ENCODE peak calls at places on chromosomes 7 and 10, in four cellular contexts. O, E, L and S are unnamed samples.

GRCh38 chr7:22443370-22444180 is 56.4 kb downstream of the STEAP1B start:
- DNase-seq in O (no peak), E (peak; percentile 35), L (no peak), S (peak; percentile 46)

GRCh38 chr7:87499494-87499893 is 24.0 kb upstream of the ABCB4 start:
- DNase-seq in O (no peak), E (no peak), L (no peak), S (no peak)

GRCh38 chr7:6479067-6479466 is 31.3 kb upstream of the DAGLB start:
- DNase-seq in O (no peak), E (no peak), L (peak; percentile 42), S (no peak)

GRCh38 chr10:124357583-124357930 is 61.2 kb downstream of the OAT start:
- DNase-seq in O (no peak), E (no peak), L (no peak), S (no peak)

GRCh38 chr10:59222788-59223187 is 46.3 kb downstream of the PHYHIPL start:
- DNase-seq in O (no peak), E (peak; percentile 5), L (no peak), S (peak; percentile 10)

GRCh38 chr10:42475168-42476098 is 162.9 kb downstream of the ZNF33B start:
- DNase-seq in O (no peak), E (peak; percentile 16), L (no peak), S (no peak)

GRCh38 chr7:117873056-117873932 is at the start of gene CTTNBP2:
- DNase-seq in O (no peak), E (peak; percentile 59), L (no peak), S (peak; percentile 40)

GRCh38 chr7:128123291-128124037 is 92.2 kb upstream of the LRRC4 start:
- DNase-seq in O (no peak), E (no peak), L (no peak), S (no peak)

GRCh38 chr10:125843603-125844329 is 20.4 kb downstream of the BCCIP start:
- DNase-seq in O (no peak), E (no peak), L (no peak), S (peak; percentile 12)

GRCh38 chr10:124450010-124450782 is at the start of gene NKX1-2:
- DNase-seq in O (peak; percentile 37), E (no peak), L (no peak), S (no peak)

GRCh38 chr7:12685550-12685949 is 1.9 kb upstream of the ARL4A start:
- DNase-seq in O (peak; percentile 55), E (peak; percentile 33), L (peak; percentile 43), S (peak; percentile 23)